ENCODE peak calls at places on chromosomes 16 and 17, in nine cellular contexts. P is tibial artery; M is cardiac fibroblast; V is left kidney; R is T-helper 9 cell; K is activated CD4-positive, alpha-beta T cell treated with anti-CD3 and anti-CD28 coated beads, Interleukin-2, amount 10 ng/mL, durations not matched to agents 7 days and 5 days; Y is SHP77; W is HCEC 1CT; G is NCI-H774. X is an unnamed sample.

GRCh38 chr17:66944365-66945203 is 19.9 kb upstream of the CACNG4 start:
- DNase-seq in P (no peak), M (peak), V (peak), R (no peak), K (no peak), Y (no peak), W (no peak), G (no peak), X (no peak)

GRCh38 chr17:29884995-29885394 is 45.0 kb downstream of the SSH2 start:
- DNase-seq in P (no peak), M (no peak), V (no peak), R (no peak), K (no peak), Y (no peak), W (no peak), G (no peak), X (no peak)

GRCh38 chr16:80836846-80837245 is 32.4 kb upstream of the CDYL2 start:
- DNase-seq in P (no peak), M (no peak), V (peak), R (no peak), K (no peak), Y (no peak), W (no peak), G (no peak), X (no peak)

GRCh38 chr17:45361451-45361850 is 44.6 kb upstream of the MAP3K14 start:
- DNase-seq in P (peak), M (no peak), V (no peak), R (no peak), K (no peak), Y (no peak), W (no peak), G (no peak), X (no peak)

GRCh38 chr16:66357523-66357928 is 9.0 kb upstream of the CDH5 start:
- DNase-seq in P (peak), M (peak), V (peak), R (no peak), K (peak), Y (peak), W (peak), G (no peak), X (no peak)

GRCh38 chr16:30535777-30536190 is 1.1 kb upstream of the ZNF747 start:
- DNase-seq in P (peak), M (peak), V (peak), R (peak), K (peak), Y (peak), W (peak), G (no peak), X (peak)

GRCh38 chr17:44267818-44268490 is at the start of gene SLC4A1:
- DNase-seq in P (no peak), M (no peak), V (no peak), R (no peak), K (no peak), Y (no peak), W (no peak), G (no peak), X (no peak)

GRCh38 chr17:61159415-61159814 is 240.2 kb upstream of the TBX2 start:
- DNase-seq in P (no peak), M (peak), V (no peak), R (no peak), K (no peak), Y (no peak), W (no peak), G (no peak), X (no peak)

GRCh38 chr17:975321-975982 is 4.1 kb downstream of the NXN start:
- DNase-seq in P (no peak), M (no peak), V (no peak), R (no peak), K (no peak), Y (no peak), W (no peak), G (no peak), X (no peak)

GRCh38 chr17:55601874-55602364 is 90.7 kb upstream of the SMIM36 start:
- DNase-seq in P (no peak), M (peak), V (peak), R (no peak), K (peak), Y (no peak), W (peak), G (no peak), X (no peak)

GRCh38 chr17:17783121-17783824 is 53.5 kb downstream of the SREBF1 start:
- DNase-seq in P (no peak), M (peak), V (peak), R (peak), K (peak), Y (peak), W (no peak), G (peak), X (no peak)

GRCh38 chr17:48553837-48554236 is 8.9 kb upstream of the HOXB2 start:
- DNase-seq in P (no peak), M (no peak), V (no peak), R (no peak), K (no peak), Y (no peak), W (no peak), G (no peak), X (no peak)

GRCh38 chr17:31388770-31389672 is 2.5 kb upstream of the RAB11FIP4 start:
- DNase-seq in P (no peak), M (peak), V (peak), R (peak), K (peak), Y (peak), W (no peak), G (no peak), X (no peak)

GRCh38 chr16:81583893-81584705 is 139.5 kb downstream of the CMIP start:
- DNase-seq in P (no peak), M (peak), V (no peak), R (no peak), K (no peak), Y (no peak), W (peak), G (no peak), X (peak)

GRCh38 chr17:320809-321385 is 31.7 kb downstream of the RPH3AL start:
- DNase-seq in P (no peak), M (no peak), V (peak), R (no peak), K (no peak), Y (no peak), W (no peak), G (no peak), X (no peak)

GRCh38 chr17:64200080-64201042 is 62.7 kb downstream of the TEX2 start:
- DNase-seq in P (no peak), M (peak), V (peak), R (no peak), K (no peak), Y (no peak), W (peak), G (peak), X (no peak)

GRCh38 chr16:78673157-78673556 is 573.7 kb downstream of the WWOX start:
- DNase-seq in P (no peak), M (no peak), V (no peak), R (no peak), K (no peak), Y (no peak), W (no peak), G (no peak), X (no peak)

GRCh38 chr17:63512388-63512787 is 10.8 kb upstream of the KCNH6 start:
- DNase-seq in P (no peak), M (no peak), V (no peak), R (no peak), K (no peak), Y (no peak), W (no peak), G (no peak), X (no peak)

GRCh38 chr16:3498988-3499387 is 1.8 kb upstream of the CLUAP1 start:
- DNase-seq in P (no peak), M (no peak), V (no peak), R (no peak), K (no peak), Y (no peak), W (no peak), G (no peak), X (no peak)

GRCh38 chr17:20026960-20027359 is 17.8 kb downstream of the SPECC1 start:
- DNase-seq in P (no peak), M (no peak), V (no peak), R (no peak), K (no peak), Y (no peak), W (no peak), G (no peak), X (no peak)

GRCh38 chr17:76314392-76315227 is 6.5 kb upstream of the QRICH2 start:
- DNase-seq in P (no peak), M (peak), V (no peak), R (no peak), K (no peak), Y (no peak), W (no peak), G (no peak), X (no peak)

GRCh38 chr17:63345598-63345997 is 100.5 kb downstream of the CYB561 start:
- DNase-seq in P (no peak), M (peak), V (no peak), R (no peak), K (no peak), Y (no peak), W (no peak), G (no peak), X (no peak)

GRCh38 chr16:84774810-84775209 is 45.0 kb upstream of the CRISPLD2 start:
- DNase-seq in P (peak), M (peak), V (no peak), R (no peak), K (no peak), Y (no peak), W (peak), G (no peak), X (peak)

GRCh38 chr17:63492940-63493339 is 16.1 kb downstream of the ACE start:
- DNase-seq in P (no peak), M (no peak), V (no peak), R (no peak), K (no peak), Y (no peak), W (no peak), G (no peak), X (no peak)

GRCh38 chr16:84578538-84579126 is 39.2 kb downstream of the COTL1 start:
- DNase-seq in P (no peak), M (no peak), V (no peak), R (no peak), K (no peak), Y (no peak), W (no peak), G (no peak), X (no peak)

GRCh38 chr16:50781518-50781917 is 39.6 kb downstream of the CYLD start:
- DNase-seq in P (no peak), M (no peak), V (no peak), R (no peak), K (no peak), Y (no peak), W (no peak), G (no peak), X (no peak)

GRCh38 chr17:73474370-73474988 is 162.7 kb upstream of the CDC42EP4 start:
- DNase-seq in P (peak), M (peak), V (peak), R (no peak), K (no peak), Y (peak), W (no peak), G (peak), X (peak)

GRCh38 chr16:89134269-89134668 is 37.3 kb upstream of the CDH15 start:
- DNase-seq in P (no peak), M (no peak), V (no peak), R (no peak), K (no peak), Y (no peak), W (no peak), G (no peak), X (no peak)

GRCh38 chr17:9021158-9021984 is at the start of gene NTN1:
- DNase-seq in P (peak), M (peak), V (peak), R (peak), K (peak), Y (no peak), W (peak), G (no peak), X (peak)

GRCh38 chr16:89409161-89409711 is 81.1 kb downstream of the ANKRD11 start:
- DNase-seq in P (no peak), M (peak), V (no peak), R (peak), K (peak), Y (no peak), W (no peak), G (no peak), X (no peak)

GRCh38 chr16:29111421-29111820 is 126.6 kb downstream of the LAT start:
- DNase-seq in P (no peak), M (no peak), V (no peak), R (no peak), K (no peak), Y (no peak), W (no peak), G (no peak), X (no peak)

GRCh38 chr17:59972778-59973177 is 8.2 kb upstream of the RNFT1 start:
- DNase-seq in P (no peak), M (peak), V (no peak), R (no peak), K (no peak), Y (no peak), W (no peak), G (no peak), X (no peak)

GRCh38 chr17:74831442-74832146 is 28.1 kb downstream of the GRIN2C start:
- DNase-seq in P (no peak), M (no peak), V (peak), R (no peak), K (no peak), Y (peak), W (no peak), G (no peak), X (no peak)

GRCh38 chr17:80445152-80446110 is 30.5 kb downstream of the ENDOV start:
- DNase-seq in P (no peak), M (no peak), V (no peak), R (no peak), K (no peak), Y (no peak), W (no peak), G (no peak), X (no peak)